ENCODE peak calls at places on chromosomes 3 and 15, in five cellular contexts. G is PC-3, R is MM.1S, H is GM23248, E is GM12878. P is an unnamed sample.

GRCh38 chr3:136266468-136266867 is 16.3 kb downstream of the PCCB start:
- DNase-seq in H (peak; percentile 71), R (no peak), G (peak; percentile 74), E (no peak), P (peak; percentile 43)

GRCh38 chr3:175432338-175433025 is 573.3 kb downstream of the NAALADL2 start:
- DNase-seq in G (no peak), E (no peak), H (peak; percentile 75), R (no peak), P (peak; percentile 53)

GRCh38 chr3:42129014-42129953 is 38.1 kb downstream of the TRAK1 start:
- DNase-seq in R (no peak), G (peak; percentile 89), E (no peak), H (peak; percentile 34), P (no peak)

GRCh38 chr15:77851696-77852095 is 219.0 kb upstream of the LINGO1 start:
- DNase-seq in H (no peak), E (no peak), G (no peak), R (no peak), P (no peak)

GRCh38 chr3:2851835-2852234 is 258.3 kb downstream of the IL5RA start:
- DNase-seq in G (no peak), H (no peak), E (no peak), R (no peak), P (no peak)

GRCh38 chr3:71208273-71209095 is 375.0 kb downstream of the FOXP1 start:
- DNase-seq in G (peak; percentile 87), H (no peak), E (no peak), R (no peak), P (peak; percentile 46)

GRCh38 chr3:119514637-119515036 is 16.3 kb downstream of the TIMMDC1 start:
- DNase-seq in R (no peak), G (no peak), H (no peak), E (no peak), P (no peak)

GRCh38 chr3:13145131-13145825 is 72.0 kb upstream of the IQSEC1 start:
- DNase-seq in H (no peak), R (no peak), E (no peak), G (peak; percentile 30), P (no peak)

GRCh38 chr3:134155456-134155855 is 95.2 kb downstream of the RYK start:
- DNase-seq in G (no peak), R (no peak), E (no peak), H (no peak), P (no peak)

GRCh38 chr15:62163397-62163796 is 1.7 kb downstream of the C2CD4B start:
- DNase-seq in E (no peak), R (no peak), H (no peak), G (no peak), P (no peak)

GRCh38 chr15:62165029-62165792 is at the start of gene C2CD4B:
- DNase-seq in E (no peak), G (no peak), R (no peak), H (peak; percentile 7), P (no peak)

GRCh38 chr15:62163847-62164499 is 1.1 kb downstream of the C2CD4B start:
- DNase-seq in R (no peak), H (peak; percentile 20), G (no peak), E (no peak), P (no peak)

GRCh38 chr15:62165793-62166380 is 802 bp upstream of the C2CD4B start:
- DNase-seq in H (no peak), R (no peak), G (no peak), E (no peak), P (no peak)

GRCh38 chr15:62164500-62165028 is 521 bp downstream of the C2CD4B start:
- DNase-seq in E (no peak), G (no peak), R (peak; percentile 51), H (peak; percentile 23), P (peak; percentile 4)
- TF ChIP-seq EZH2 in E (no peak), G (no peak), R (no peak), H (no peak), P (peak; percentile 77)

GRCh38 chr3:6608843-6609242 is 252.1 kb upstream of the GRM7 start:
- DNase-seq in E (no peak), R (no peak), H (no peak), G (no peak), P (no peak)
- H3K4me3 ChIP-seq in E (no peak overlapping the region), R (no peak overlapping the region), H (no peak overlapping the region), G (no peak overlapping the region), P (no peak overlapping the region)

GRCh38 chr3:54262541-54262940 is 140.2 kb downstream of the CACNA2D3 start:
- DNase-seq in G (no peak), E (no peak), H (no peak), R (no peak), P (no peak)

GRCh38 chr3:54262943-54263342 is 140.6 kb downstream of the CACNA2D3 start:
- DNase-seq in G (no peak), R (no peak), H (no peak), E (no peak), P (no peak)

DNA sequence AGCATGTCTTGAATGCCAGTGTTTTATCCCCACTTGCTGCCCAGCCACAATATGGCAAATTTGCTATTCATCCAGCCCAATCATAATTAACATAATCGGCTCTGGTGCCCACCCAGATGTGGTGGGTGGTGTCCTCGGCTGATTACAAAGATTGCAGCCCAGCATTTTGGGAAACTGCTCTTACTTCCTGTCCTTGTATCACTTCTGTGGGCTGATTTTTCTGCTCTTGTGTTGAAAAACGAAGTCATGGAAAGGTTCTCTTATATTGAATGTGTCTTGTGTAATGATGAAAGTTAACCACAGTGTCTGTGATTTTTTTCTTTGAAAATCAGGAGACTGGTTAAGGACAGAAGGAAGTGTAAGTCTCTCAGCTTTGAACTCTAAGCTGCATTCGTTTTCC is 141.7 kb downstream of the CACNA2D3 start:
- DNase-seq in R (no peak), G (no peak), H (no peak), E (no peak), P (no peak)
- H3K4me2 ChIP-seq in R (no peak overlapping the region), G (no peak overlapping the region), H (no peak overlapping the region), E (no peak overlapping the region), P (no peak overlapping the region)

DNA sequence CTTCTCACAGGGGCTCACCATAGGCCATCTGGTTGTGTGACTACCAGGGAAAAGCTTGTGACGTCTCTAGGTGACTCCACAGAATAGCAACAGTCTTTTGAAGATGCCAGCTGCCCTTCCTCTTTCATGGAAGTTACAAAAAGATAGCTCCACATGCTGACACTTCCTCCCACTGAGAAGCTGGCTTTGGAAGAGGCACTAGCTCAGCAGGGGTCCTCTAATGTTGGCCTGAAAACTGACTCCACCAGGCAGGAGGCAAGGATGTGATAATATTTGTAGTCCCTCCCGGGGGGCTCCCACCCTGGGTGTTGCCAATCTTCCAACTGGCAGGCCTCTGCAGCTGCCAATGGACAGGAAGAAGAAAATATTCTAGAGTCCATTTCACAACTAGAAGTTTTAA is 343.5 kb downstream of the NEK10 start:
- DNase-seq in H (no peak), E (no peak), R (no peak), G (no peak), P (no peak)
- TF ChIP-seq EZH2 in H (no peak), E (no peak), R (no peak), G (no peak), P (no peak)

DNA sequence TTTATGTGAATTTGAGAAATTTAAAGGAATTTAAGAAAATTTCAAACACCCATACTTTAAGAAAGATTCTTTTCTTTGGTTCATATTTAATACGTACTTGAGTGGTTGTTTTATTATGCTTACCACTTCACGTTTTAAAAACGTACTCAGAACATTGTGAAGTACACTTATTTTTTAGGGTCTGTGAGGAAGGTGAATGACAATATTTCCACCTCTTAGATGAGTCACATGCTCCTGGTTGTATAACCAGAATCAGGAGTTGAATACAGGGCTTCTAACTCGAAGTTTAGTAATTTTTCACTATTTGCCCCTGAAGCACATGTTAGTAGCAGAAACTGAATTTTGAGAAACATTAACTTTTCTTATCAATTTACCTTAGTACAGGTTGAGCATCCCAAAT is 7.5 kb downstream of the SKIL start:
- DNase-seq in E (no peak), G (no peak), R (no peak), H (no peak), P (no peak)
- H3K4me3 ChIP-seq in E (no peak overlapping the region), G (no peak overlapping the region), R (no peak overlapping the region), H (peak overlapping the region; percentile 5), P (no peak overlapping the region)

GRCh38 chr3:129651316-129652202 is 45.1 kb upstream of the PLXND1 start:
- DNase-seq in R (no peak), G (peak; percentile 92), E (no peak), H (peak; percentile 69), P (peak; percentile 70)
- H3K4me2 ChIP-seq in R (no peak overlapping the region), G (peak overlapping the region; percentile 66), E (no peak overlapping the region), H (peak overlapping the region; percentile 26), P (peak overlapping the region; percentile 49)

GRCh38 chr3:57126244-57126643 is 38.9 kb downstream of the IL17RD start:
- DNase-seq in E (no peak), R (no peak), H (no peak), G (no peak), P (no peak)

GRCh38 chr3:57128863-57129602 is 36.1 kb downstream of the IL17RD start:
- DNase-seq in G (no peak), H (peak; percentile 37), E (no peak), R (no peak), P (no peak)

GRCh38 chr3:57130426-57131209 is 34.5 kb downstream of the IL17RD start:
- DNase-seq in G (no peak), E (no peak), H (no peak), R (no peak), P (no peak)

GRCh38 chr3:57131210-57131588 is 34.0 kb downstream of the IL17RD start:
- DNase-seq in E (no peak), R (no peak), H (no peak), G (no peak), P (no peak)

GRCh38 chr3:57127849-57128566 is 37.1 kb downstream of the IL17RD start:
- DNase-seq in H (peak; percentile 87), G (no peak), R (no peak), E (no peak), P (no peak)
- TF ChIP-seq EZH2 in H (no peak), G (no peak), R (no peak), E (no peak), P (no peak)

DNA sequence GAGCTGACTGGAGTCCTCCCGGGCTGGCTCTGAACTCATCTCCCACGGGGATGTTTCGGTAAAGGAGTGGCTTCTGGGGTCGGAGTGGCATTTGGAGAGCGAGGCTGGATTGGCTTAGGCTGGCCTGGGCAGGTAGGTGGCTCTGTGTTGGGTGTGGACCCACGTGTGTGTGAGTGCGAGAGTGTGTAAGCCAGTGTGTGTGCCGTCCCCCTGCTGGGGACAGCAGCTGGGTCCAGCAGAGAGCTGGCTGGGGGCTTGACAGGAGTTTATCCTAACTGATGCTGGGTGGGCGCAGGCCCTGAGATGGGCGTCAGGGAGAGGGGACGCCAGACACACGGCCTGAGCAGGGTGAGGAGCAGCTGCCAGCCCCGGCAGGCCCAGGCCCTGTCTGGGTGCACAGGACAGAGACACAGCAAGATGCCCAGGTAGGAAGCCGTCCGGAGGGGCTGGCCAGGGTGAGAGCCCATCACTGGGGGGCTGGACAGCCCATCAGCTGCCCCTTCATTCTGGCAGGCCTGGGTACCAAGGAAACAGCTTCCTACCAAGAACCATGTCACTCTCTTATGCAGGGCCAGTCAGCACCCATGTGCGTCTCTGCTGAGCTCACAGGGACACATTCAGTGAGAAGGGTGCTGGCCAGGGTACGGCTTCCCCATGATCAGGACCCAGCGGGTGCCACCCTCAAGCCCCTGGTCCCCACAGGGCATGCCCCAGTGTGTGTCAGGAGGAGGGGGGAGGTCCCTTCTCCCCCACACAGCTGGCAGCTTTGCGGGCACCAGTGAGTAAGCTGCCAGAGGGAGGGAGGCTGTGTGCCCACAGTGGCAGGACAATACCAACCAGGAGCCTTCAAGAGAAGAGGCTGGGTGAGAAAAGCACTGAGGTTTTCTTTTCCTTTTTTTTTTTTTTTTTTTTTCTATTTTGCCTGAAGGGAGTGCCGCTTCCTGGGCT is 1.1 kb downstream of the PAK6 start:
- DNase-seq in E (no peak), R (no peak), G (peak; percentile 46), H (no peak), P (no peak)
- H3K4me3 ChIP-seq in E (no peak overlapping the region), R (no peak overlapping the region), G (peak overlapping the region; percentile 67), H (no peak overlapping the region), P (no peak overlapping the region)

P was measured in fibroblast of lung.